ENCODE peak calls at places on chromosomes 5 and 9, in eight cellular contexts. R is A549, L is HCT116, V is NB4, H is Peyer's patch, O is stomach, G is ovary, D is sigmoid colon. M is an unnamed sample.

GRCh38 chr9:7671847-7672246 is 127.7 kb downstream of the DMAC1 start:
- DNase-seq in R (no peak), L (no peak), V (peak; percentile 13), H (no peak), O (no peak), G (no peak), D (no peak), M (no peak)

GRCh38 chr5:21802100-21802499 is 1051.0 kb downstream of the CDH12 start:
- DNase-seq in R (no peak), L (no peak), V (no peak), H (no peak), O (no peak), G (no peak), D (no peak), M (no peak)

GRCh38 chr9:14156046-14156445 is 157.9 kb downstream of the NFIB start:
- DNase-seq in R (no peak), L (no peak), V (no peak), H (no peak), O (no peak), G (no peak), D (no peak), M (no peak)

GRCh38 chr5:93252165-93252564 is 328.9 kb downstream of the NR2F1-AS1 start:
- DNase-seq in R (no peak), L (peak; percentile 33), V (no peak), H (no peak), O (no peak), G (no peak), D (no peak), M (no peak)

GRCh38 chr9:33202552-33203300 is 35.6 kb upstream of the B4GALT1 start:
- DNase-seq in R (no peak), L (no peak), V (peak; percentile 74), H (no peak), O (peak; percentile 42), G (no peak), D (peak; percentile 81), M (no peak)

GRCh38 chr5:149672701-149673455 is 57.2 kb upstream of the PPARGC1B start:
- DNase-seq in R (no peak), L (no peak), V (no peak), H (no peak), O (no peak), G (no peak), D (no peak), M (no peak)

GRCh38 chr9:120711841-120712538 is 2.3 kb downstream of the MEGF9 start:
- DNase-seq in R (no peak), L (no peak), V (no peak), H (no peak), O (no peak), G (no peak), D (no peak), M (no peak)

GRCh38 chr5:43110606-43111170 is 10.0 kb upstream of the ZNF131 start:
- DNase-seq in R (peak; percentile 11), L (peak; percentile 16), V (no peak), H (peak; percentile 59), O (no peak), G (no peak), D (no peak), M (no peak)

GRCh38 chr5:102760815-102761214 is 5.7 kb downstream of the PAM start:
- DNase-seq in R (no peak), L (no peak), V (no peak), H (no peak), O (no peak), G (no peak), D (peak; percentile 66), M (no peak)

GRCh38 chr9:130264414-130265350 is 878 bp upstream of the HMCN2 start:
- DNase-seq in R (no peak), L (no peak), V (no peak), H (no peak), O (no peak), G (no peak), D (peak; percentile 60), M (peak; percentile 56)

GRCh38 chr5:67400752-67401151 is 204.2 kb upstream of the CD180 start:
- DNase-seq in R (no peak), L (no peak), V (no peak), H (no peak), O (no peak), G (no peak), D (no peak), M (no peak)

GRCh38 chr5:76289692-76290091 is 113.4 kb upstream of the IQGAP2 start:
- DNase-seq in R (no peak), L (no peak), V (no peak), H (no peak), O (no peak), G (no peak), D (no peak), M (no peak)

GRCh38 chr5:34991486-34992238 is 56.1 kb downstream of the AGXT2 start:
- DNase-seq in R (no peak), L (no peak), V (no peak), H (no peak), O (no peak), G (no peak), D (no peak), M (no peak)

GRCh38 chr5:141694479-141694878 is 12.4 kb upstream of the ARAP3 start:
- DNase-seq in R (no peak), L (no peak), V (no peak), H (no peak), O (no peak), G (no peak), D (no peak), M (no peak)

GRCh38 chr9:83285836-83286235 is 222.9 kb upstream of the RASEF start:
- DNase-seq in R (no peak), L (no peak), V (no peak), H (no peak), O (no peak), G (no peak), D (no peak), M (no peak)

GRCh38 chr9:113578877-113579269 is 115.3 kb downstream of the RGS3 start:
- DNase-seq in R (peak; percentile 78), L (peak; percentile 59), V (peak; percentile 96), H (peak; percentile 63), O (peak; percentile 73), G (no peak), D (no peak), M (no peak)

GRCh38 chr5:36300927-36301540 is 668 bp downstream of the RANBP3L start:
- DNase-seq in R (no peak), L (no peak), V (no peak), H (no peak), O (peak; percentile 38), G (no peak), D (no peak), M (no peak)

GRCh38 chr9:11933926-11934325 is 759.3 kb upstream of the TYRP1 start:
- DNase-seq in R (no peak), L (no peak), V (peak; percentile 27), H (no peak), O (no peak), G (no peak), D (no peak), M (no peak)

GRCh38 chr5:139575751-139576150 is 14.6 kb downstream of the UBE2D2 start:
- DNase-seq in R (no peak), L (no peak), V (no peak), H (no peak), O (no peak), G (no peak), D (no peak), M (no peak)

GRCh38 chr5:2801602-2802525 is 50.4 kb upstream of the IRX2 start:
- DNase-seq in R (no peak), L (no peak), V (no peak), H (no peak), O (no peak), G (no peak), D (no peak), M (no peak)

GRCh38 chr5:9545301-9545958 is 445 bp downstream of the SEMA5A start:
- DNase-seq in R (no peak), L (no peak), V (no peak), H (no peak), O (no peak), G (peak; percentile 43), D (peak; percentile 71), M (peak; percentile 87)

GRCh38 chr5:22505891-22506290 is 347.3 kb downstream of the CDH12 start:
- DNase-seq in R (no peak), L (no peak), V (no peak), H (no peak), O (no peak), G (no peak), D (no peak), M (no peak)

GRCh38 chr5:177553671-177554429 is 513 bp downstream of the FAM193B start:
- DNase-seq in R (peak; percentile 58), L (no peak), V (peak; percentile 42), H (peak; percentile 75), O (peak; percentile 56), G (peak; percentile 60), D (peak; percentile 75), M (peak; percentile 30)

GRCh38 chr9:128917151-128917849 is 3.5 kb upstream of the PHYHD1 start:
- DNase-seq in R (no peak), L (no peak), V (no peak), H (no peak), O (peak; percentile 88), G (peak; percentile 93), D (peak; percentile 93), M (peak; percentile 84)
- TF ChIP-seq POLR2A in R (no peak), L (no peak), V (no peak), H (no peak), O (no peak), G (no peak), D (no peak), M (no peak)

GRCh38 chr9:105054488-105054887 is 126.5 kb upstream of the ABCA1 start:
- DNase-seq in R (no peak), L (no peak), V (no peak), H (no peak), O (no peak), G (no peak), D (peak; percentile 70), M (no peak)

GRCh38 chr9:105050296-105050695 is 122.3 kb upstream of the ABCA1 start:
- DNase-seq in R (no peak), L (no peak), V (no peak), H (no peak), O (no peak), G (no peak), D (no peak), M (no peak)

GRCh38 chr9:105052346-105052745 is 124.4 kb upstream of the ABCA1 start:
- DNase-seq in R (no peak), L (no peak), V (no peak), H (no peak), O (no peak), G (no peak), D (no peak), M (no peak)

GRCh38 chr9:105053209-105053652 is 125.3 kb upstream of the ABCA1 start:
- DNase-seq in R (no peak), L (no peak), V (peak; percentile 94), H (no peak), O (no peak), G (no peak), D (no peak), M (peak; percentile 55)

GRCh38 chr9:105051897-105052296 is 123.9 kb upstream of the ABCA1 start:
- DNase-seq in R (no peak), L (no peak), V (no peak), H (no peak), O (no peak), G (no peak), D (no peak), M (no peak)
- H3K4me3 ChIP-seq in R (no peak overlapping the region), L (no peak overlapping the region), V (no peak overlapping the region), H (no peak overlapping the region), O (no peak overlapping the region), G (no peak overlapping the region), D (no peak overlapping the region), M (no peak overlapping the region)

GRCh38 chr9:98570663-98571440 is 137.9 kb downstream of the GABBR2 start:
- DNase-seq in R (no peak), L (no peak), V (no peak), H (no peak), O (no peak), G (no peak), D (no peak), M (no peak)
- TF ChIP-seq CTCF in R (no peak), L (no peak), V (no peak), H (no peak), O (no peak), G (no peak), D (no peak), M (no peak)

GRCh38 chr9:95048225-95049087 is 269.1 kb downstream of the FANCC start:
- DNase-seq in R (no peak), L (no peak), V (peak; percentile 81), H (peak; percentile 93), O (peak; percentile 85), G (peak; percentile 63), D (no peak), M (peak; percentile 73)
- TF ChIP-seq POLR2A in R (peak; percentile 53), L (no peak), V (no peak), H (peak; percentile 73), O (peak; percentile 75), G (peak; percentile 30), D (no peak), M (no peak)

M was measured in lower leg skin.